ENCODE peak calls at places on chromosomes 4 and X, in nine cellular contexts. I is occipital lobe; V is nephron progenitor cell; E is astrocyte of the cerebellum; Y is choroid plexus epithelial cell; X is GM20000; C is activated CD4-positive, alpha-beta T cell treated with anti-CD3 and anti-CD28 coated beads, Interleukin-2, amount 50 U/mL, for 48 hours; N is HT1080; J is Peyer's patch. O is an unnamed sample.

GRCh38 chr4:129604632-129605031 is 508.7 kb downstream of the C4orf33 start:
- DNase-seq in I (no peak), V (no peak), E (no peak), Y (no peak), X (no peak), C (no peak), N (no peak), J (no peak), O (no peak)

GRCh38 chrX:74280759-74281158 is 23.2 kb upstream of the ZCCHC13 start:
- DNase-seq in I (no peak), V (no peak), E (no peak), Y (no peak), X (no peak), C (no peak), N (no peak), J (no peak), O (no peak)

GRCh38 chrX:68177542-68177941 is 255.8 kb downstream of the OPHN1 start:
- DNase-seq in I (no peak), V (no peak), E (no peak), Y (peak), X (no peak), C (no peak), N (peak), J (no peak), O (no peak)

GRCh38 chr4:88522702-88523324 is 763 bp downstream of the PYURF start:
- DNase-seq in I (no peak), V (peak), E (no peak), Y (peak), X (peak), C (peak), N (peak), J (peak), O (no peak)

GRCh38 chr4:53479731-53480525 is 102.5 kb downstream of the FIP1L1 start:
- DNase-seq in I (no peak), V (no peak), E (peak), Y (peak), X (no peak), C (no peak), N (peak), J (no peak), O (no peak)

GRCh38 chrX:119067023-119067739 is 5.6 kb upstream of the CT47C1 start:
- DNase-seq in I (peak), V (peak), E (peak), Y (peak), X (peak), C (peak), N (peak), J (peak), O (peak)

GRCh38 chrX:44980883-44981282 is 107.9 kb downstream of the KDM6A start:
- DNase-seq in I (no peak), V (no peak), E (no peak), Y (no peak), X (no peak), C (no peak), N (no peak), J (no peak), O (no peak)

GRCh38 chr4:139552506-139552905 is 3.5 kb downstream of the SETD7 start:
- DNase-seq in I (no peak), V (no peak), E (no peak), Y (no peak), X (no peak), C (no peak), N (no peak), J (no peak), O (no peak)

GRCh38 chr4:185249105-185249504 is 39.7 kb downstream of the SNX25 start:
- DNase-seq in I (no peak), V (no peak), E (no peak), Y (no peak), X (no peak), C (no peak), N (no peak), J (no peak), O (no peak)

GRCh38 chr4:41257257-41257900 is 651 bp downstream of the UCHL1 start:
- DNase-seq in I (peak), V (peak), E (no peak), Y (peak), X (peak), C (peak), N (no peak), J (no peak), O (peak)

GRCh38 chr4:105896461-105896939 is 1.2 kb downstream of the NPNT start:
- DNase-seq in I (no peak), V (no peak), E (no peak), Y (no peak), X (peak), C (no peak), N (no peak), J (no peak), O (no peak)

GRCh38 chr4:71593306-71593705 is 190.6 kb downstream of the GC start:
- DNase-seq in I (no peak), V (no peak), E (no peak), Y (no peak), X (no peak), C (no peak), N (no peak), J (no peak), O (no peak)

GRCh38 chrX:28347526-28347925 is 239.7 kb upstream of the IL1RAPL1 start:
- DNase-seq in I (no peak), V (no peak), E (no peak), Y (no peak), X (no peak), C (no peak), N (no peak), J (no peak), O (no peak)

GRCh38 chr4:138241281-138242075 is 671 bp downstream of the SLC7A11 start:
- DNase-seq in I (no peak), V (peak), E (no peak), Y (peak), X (no peak), C (peak), N (no peak), J (no peak), O (no peak)

GRCh38 chr4:76305971-76306881 is at the start of gene STBD1:
- DNase-seq in I (peak), V (peak), E (no peak), Y (peak), X (peak), C (peak), N (peak), J (no peak), O (peak)

GRCh38 chr4:88600129-88600849 is 8.0 kb downstream of the HERC3 start:
- DNase-seq in I (no peak), V (no peak), E (no peak), Y (peak), X (no peak), C (no peak), N (peak), J (no peak), O (no peak)

GRCh38 chr4:79241846-79242245 is 84.0 kb downstream of the NAA11 start:
- DNase-seq in I (no peak), V (no peak), E (peak), Y (peak), X (no peak), C (no peak), N (peak), J (no peak), O (no peak)

GRCh38 chrX:2159393-2159792 is 341.4 kb downstream of the DHRSX start:
- DNase-seq in I (no peak), V (no peak), E (no peak), Y (no peak), X (no peak), C (no peak), N (no peak), J (no peak), O (no peak)

GRCh38 chrX:122866527-122866926 is 317.6 kb upstream of the GRIA3 start:
- DNase-seq in I (no peak), V (no peak), E (no peak), Y (peak), X (no peak), C (no peak), N (peak), J (no peak), O (no peak)

GRCh38 chr4:86218721-86219481 is 141.0 kb downstream of the MAPK10 start:
- DNase-seq in I (no peak), V (no peak), E (no peak), Y (peak), X (no peak), C (no peak), N (peak), J (no peak), O (no peak)

GRCh38 chrX:132631579-132632232 is 142.9 kb upstream of the MBNL3 start:
- DNase-seq in I (no peak), V (peak), E (peak), Y (peak), X (peak), C (no peak), N (peak), J (no peak), O (no peak)

GRCh38 chrX:1124531-1124930 is 87.9 kb downstream of the CRLF2 start:
- DNase-seq in I (no peak), V (no peak), E (no peak), Y (no peak), X (no peak), C (no peak), N (no peak), J (no peak), O (no peak)

GRCh38 chrX:71144651-71145050 is at the start of gene NLGN3:
- DNase-seq in I (peak), V (peak), E (no peak), Y (no peak), X (no peak), C (no peak), N (no peak), J (no peak), O (no peak)

GRCh38 chr4:90958256-90958895 is 831.2 kb downstream of the CCSER1 start:
- DNase-seq in I (no peak), V (peak), E (peak), Y (peak), X (no peak), C (no peak), N (peak), J (no peak), O (no peak)

GRCh38 chrX:119871245-119871598 is 311 bp downstream of the RNF113A start:
- DNase-seq in I (no peak), V (no peak), E (no peak), Y (no peak), X (no peak), C (no peak), N (no peak), J (peak), O (no peak)

GRCh38 chrX:147343467-147343866 is 528.9 kb upstream of the CXorf51A start:
- DNase-seq in I (no peak), V (no peak), E (no peak), Y (no peak), X (no peak), C (no peak), N (no peak), J (no peak), O (no peak)

GRCh38 chr4:6608758-6609414 is 31.6 kb upstream of the MRFAP1 start:
- DNase-seq in I (peak), V (peak), E (no peak), Y (peak), X (no peak), C (no peak), N (no peak), J (no peak), O (peak)

GRCh38 chrX:96314974-96315373 is 369.7 kb upstream of the DIAPH2 start:
- DNase-seq in I (no peak), V (no peak), E (no peak), Y (peak), X (no peak), C (no peak), N (peak), J (no peak), O (no peak)

GRCh38 chr4:128608006-128608405 is 201.5 kb upstream of the JADE1 start:
- DNase-seq in I (no peak), V (no peak), E (no peak), Y (no peak), X (no peak), C (no peak), N (no peak), J (no peak), O (no peak)

GRCh38 chr4:6221851-6222760 is 21.8 kb upstream of the JAKMIP1 start:
- DNase-seq in I (peak), V (peak), E (no peak), Y (peak), X (peak), C (peak), N (no peak), J (no peak), O (no peak)

GRCh38 chrX:153492543-153492942 is 2.2 kb upstream of the BGN start:
- DNase-seq in I (no peak), V (no peak), E (no peak), Y (no peak), X (no peak), C (no peak), N (no peak), J (no peak), O (no peak)

O was measured in activated CD8-positive, alpha-beta T cell treated with anti-CD3 and anti-CD28 coated beads, Interleukin-2, amount 10 ng/mL, durations not matched to agents 7 days and 5 days.